ENCODE peak calls at places on chromosomes 13 and 19, in six cellular contexts. B is posterior vena cava; I is ELF-1; L is AG09309; A is stimulated activated CD4-positive, alpha-beta T cell treated with anti-CD3 and anti-CD28 coated beads, Interleukin-2, amount 100 ng/mL, for 48 hours; V is HFF-Myc. J is an unnamed sample.

GRCh38 chr19:44051654-44052402 is at the start of gene ZNF223:
- DNase-seq in B (peak), I (peak), L (peak), A (peak), V (peak), J (peak)

GRCh38 chr19:51948979-51949378 is 21.7 kb downstream of the ZNF613 start:
- DNase-seq in B (no peak), I (no peak), L (no peak), A (no peak), V (no peak), J (peak)

GRCh38 chr19:46915386-46915785 is 54.6 kb downstream of the ARHGAP35 start:
- DNase-seq in B (no peak), I (no peak), L (no peak), A (no peak), V (no peak), J (no peak)

GRCh38 chr13:94173312-94173854 is 306.1 kb downstream of the DCT start:
- DNase-seq in B (no peak), I (no peak), L (no peak), A (no peak), V (no peak), J (no peak)

GRCh38 chr13:51632643-51633357 is 48.5 kb downstream of the WDFY2 start:
- DNase-seq in B (no peak), I (peak), L (no peak), A (no peak), V (no peak), J (peak)

GRCh38 chr19:18833849-18834643 is 2.3 kb downstream of the UPF1 start:
- DNase-seq in B (no peak), I (no peak), L (no peak), A (no peak), V (no peak), J (peak)

GRCh38 chr13:26605845-26606244 is 48.4 kb downstream of the WASF3 start:
- DNase-seq in B (no peak), I (peak), L (no peak), A (no peak), V (no peak), J (no peak)

GRCh38 chr19:6911523-6911922 is 24.1 kb downstream of the ADGRE1 start:
- DNase-seq in B (no peak), I (no peak), L (no peak), A (no peak), V (no peak), J (no peak)

GRCh38 chr19:13116282-13117175 is at the start of gene TRMT1:
- DNase-seq in B (peak), I (peak), L (peak), A (peak), V (peak), J (peak)

GRCh38 chr13:49100637-49101570 is 119.2 kb upstream of the MLNR start:
- DNase-seq in B (no peak), I (no peak), L (no peak), A (no peak), V (no peak), J (no peak)

J was measured in NT2/D1.